ENCODE peak calls at places on chromosome 12, in eight cellular contexts. U is HL-60; J is AG04450; Z is dorsolateral prefrontal cortex; P is A549; V is CD8-positive, alpha-beta T cell; R is fibroblast of lung; G is RWPE1. S is an unnamed sample.

GRCh38 chr12:2453807-2454177 is 341.0 kb upstream of the FKBP4 start:
- DNase-seq in V (no peak), Z (no peak), U (peak; percentile 24), G (no peak), P (no peak), J (no peak), R (no peak), S (no peak)

GRCh38 chr12:41055875-41056577 is 132.1 kb upstream of the PDZRN4 start:
- DNase-seq in Z (no peak), J (no peak), U (no peak), R (peak; percentile 63), P (no peak), G (no peak), V (no peak), S (no peak)

GRCh38 chr12:88235183-88235833 is 93.2 kb downstream of the TMTC3 start:
- DNase-seq in V (no peak), G (no peak), R (no peak), J (no peak), U (no peak), Z (no peak), P (no peak), S (no peak)

GRCh38 chr12:130462558-130462924 is 124.9 kb downstream of the PIWIL1 start:
- DNase-seq in P (no peak), Z (no peak), U (no peak), R (no peak), G (no peak), J (no peak), V (no peak), S (no peak)

GRCh38 chr12:95545731-95546490 is 5.4 kb downstream of the USP44 start:
- DNase-seq in J (no peak), P (no peak), U (no peak), G (no peak), V (no peak), R (no peak), Z (no peak), S (no peak)

GRCh38 chr12:88572785-88573565 is 7.3 kb downstream of the KITLG start:
- DNase-seq in U (no peak), V (no peak), Z (no peak), G (no peak), R (no peak), J (no peak), P (no peak), S (no peak)

GRCh38 chr12:25063873-25064598 is 115.1 kb upstream of the BCAT1 start:
- DNase-seq in G (no peak), J (no peak), Z (no peak), P (no peak), U (no peak), R (no peak), V (no peak), S (no peak)

GRCh38 chr12:110252716-110253115 is 28.3 kb upstream of the ATP2A2 start:
- DNase-seq in P (no peak), Z (no peak), U (no peak), J (no peak), G (no peak), R (no peak), V (no peak), S (no peak)

GRCh38 chr12:72273499-72273837 is 1.3 kb downstream of the TRHDE start:
- DNase-seq in G (no peak), R (no peak), Z (no peak), J (no peak), U (no peak), V (no peak), P (no peak), S (no peak)

GRCh38 chr12:46374286-46374685 is 1.7 kb upstream of the SLC38A2 start:
- DNase-seq in Z (no peak), G (no peak), R (no peak), U (no peak), V (no peak), J (no peak), P (no peak), S (no peak)

GRCh38 chr12:46372131-46372851 is at the start of gene SLC38A2:
- DNase-seq in P (peak; percentile 94), U (peak; percentile 79), G (peak; percentile 96), V (peak; percentile 96), J (no peak), Z (peak; percentile 99), R (peak; percentile 89), S (peak; percentile 88)

GRCh38 chr12:46372852-46373302 is 304 bp upstream of the SLC38A2 start:
- DNase-seq in U (no peak), V (no peak), G (no peak), J (no peak), Z (no peak), R (no peak), P (no peak), S (no peak)

GRCh38 chr12:46374711-46375110 is 2.1 kb upstream of the SLC38A2 start:
- DNase-seq in G (no peak), R (no peak), U (no peak), V (no peak), J (no peak), Z (no peak), P (no peak), S (no peak)

DNA sequence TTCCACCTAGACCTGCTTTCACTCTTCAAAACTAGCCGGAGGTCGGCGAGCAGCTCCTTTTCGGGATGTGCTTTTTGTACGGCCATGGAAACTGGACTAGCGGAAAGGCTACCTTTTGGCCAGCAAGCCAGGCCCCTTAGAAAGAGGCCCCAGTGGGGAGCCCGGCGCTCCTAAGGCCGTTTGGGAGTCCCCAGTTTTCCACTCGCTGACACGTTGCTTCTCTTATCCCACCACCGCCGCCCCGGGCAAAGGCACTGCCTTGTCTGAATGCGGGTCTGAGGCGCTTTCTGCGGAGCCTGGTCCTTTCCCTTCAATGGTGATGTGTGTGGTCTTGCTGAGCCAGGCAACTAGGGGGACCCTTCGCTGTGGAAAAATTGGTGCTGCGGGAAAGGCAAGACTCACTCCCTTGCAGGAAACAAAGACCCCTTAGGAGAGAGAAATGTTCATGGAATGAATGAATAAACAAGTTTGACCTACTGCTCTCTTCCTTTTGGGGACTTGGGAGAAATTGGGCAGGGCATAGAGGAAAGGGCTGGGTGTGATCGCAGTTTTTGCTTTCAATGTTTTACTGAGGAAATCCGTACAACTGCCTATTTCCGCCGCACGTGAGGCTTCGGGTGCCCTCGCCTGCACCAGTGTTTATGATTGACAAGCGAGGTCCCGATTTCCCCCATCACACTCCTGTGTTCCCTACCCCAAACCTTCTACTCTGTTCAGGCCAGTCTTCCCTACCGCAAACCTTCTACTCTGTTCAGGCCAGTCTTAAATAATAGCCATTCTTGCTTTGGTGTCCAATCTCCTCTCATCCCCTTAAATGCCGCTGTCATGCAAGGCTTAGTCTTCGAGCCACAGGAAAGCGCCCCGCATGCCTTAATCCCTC is 970 bp upstream of the SLC38A2 start:
- DNase-seq in U (no peak), Z (peak; percentile 55), J (no peak), P (no peak), V (peak; percentile 21), R (peak; percentile 62), G (peak; percentile 48), S (no peak)
- TF ChIP-seq CTCF in U (no peak), Z (peak; percentile 13), J (peak; percentile 47), P (no peak), V (no peak), R (no peak), G (no peak), S (no peak)

DNA sequence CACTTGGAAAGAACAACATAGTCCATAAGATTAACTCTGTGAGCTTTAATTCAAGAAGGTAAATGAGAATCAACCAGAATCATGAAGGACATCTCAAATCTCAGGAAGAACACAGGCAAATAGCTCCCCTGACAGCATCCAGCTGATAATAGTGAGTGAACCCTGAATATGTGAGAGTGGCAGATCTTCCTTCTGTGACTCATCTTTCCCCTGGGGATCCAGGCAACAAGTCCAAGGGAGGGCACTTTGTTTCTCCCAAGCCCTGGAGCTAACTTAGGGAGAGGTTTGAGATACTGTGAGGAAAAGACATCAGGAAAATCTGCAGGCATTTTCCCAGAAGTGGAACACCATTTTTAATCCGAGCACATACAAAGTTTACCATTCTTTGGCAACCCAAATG is 763.9 kb upstream of the MGAT4C start:
- DNase-seq in J (no peak), G (no peak), V (no peak), Z (no peak), R (peak; percentile 1), P (peak; percentile 12), U (no peak), S (no peak)
- H3K27ac ChIP-seq in J (no peak overlapping the region), G (no peak overlapping the region), V (no peak overlapping the region), Z (no peak overlapping the region), R (no peak overlapping the region), P (no peak overlapping the region), U (no peak overlapping the region), S (no peak overlapping the region)

DNA sequence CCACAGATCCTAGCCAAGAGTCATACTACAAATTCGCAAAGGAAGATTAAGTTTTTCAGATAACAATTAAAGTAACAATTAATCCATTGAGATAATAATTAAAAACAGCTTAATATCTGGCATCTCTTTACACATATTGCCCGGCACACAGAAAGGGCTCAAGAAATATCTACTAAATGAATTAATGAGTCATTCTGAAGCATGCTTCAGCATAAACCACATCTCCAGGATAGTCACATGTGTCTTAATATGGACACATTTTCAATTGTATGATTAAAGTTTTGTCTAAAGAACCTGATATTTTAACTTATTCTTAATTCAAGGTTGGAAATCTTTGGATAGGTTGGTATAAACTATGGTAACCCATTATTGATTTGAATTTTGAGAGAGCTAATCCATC is 9.6 kb downstream of the ITPR2 start:
- DNase-seq in Z (no peak), R (peak; percentile 58), G (no peak), J (no peak), U (no peak), P (no peak), V (no peak), S (no peak)
- TF ChIP-seq CTCF in Z (no peak), R (no peak), G (no peak), J (no peak), U (no peak), P (no peak), V (no peak), S (no peak)

GRCh38 chr12:93667672-93668071 is 9.5 kb upstream of the CRADD start:
- DNase-seq in R (peak; percentile 44), Z (no peak), U (no peak), J (peak; percentile 29), G (no peak), P (no peak), V (no peak), S (no peak)

GRCh38 chr12:93669452-93669851 is 7.7 kb upstream of the CRADD start:
- DNase-seq in G (no peak), Z (no peak), J (no peak), U (no peak), P (no peak), V (no peak), R (no peak), S (no peak)

GRCh38 chr12:93671044-93671443 is 6.1 kb upstream of the CRADD start:
- DNase-seq in J (no peak), V (no peak), G (no peak), R (no peak), U (no peak), Z (no peak), P (no peak), S (no peak)

GRCh38 chr12:93668919-93669418 is 8.2 kb upstream of the CRADD start:
- DNase-seq in J (no peak), V (no peak), R (no peak), U (no peak), G (no peak), Z (no peak), P (no peak), S (no peak)

GRCh38 chr12:93670104-93670503 is 7.1 kb upstream of the CRADD start:
- DNase-seq in G (no peak), P (no peak), V (no peak), J (no peak), Z (no peak), U (no peak), R (no peak), S (no peak)
- H3K27ac ChIP-seq in G (no peak overlapping the region), P (no peak overlapping the region), V (no peak overlapping the region), J (no peak overlapping the region), Z (no peak overlapping the region), U (no peak overlapping the region), R (no peak overlapping the region), S (no peak overlapping the region)

S was measured in thoracic aorta.